ENCODE peak calls at places on chromosomes 16 and 17, in four cellular contexts. One of them, this sample, is unnamed.

GRCh38 chr16:12582696-12583095 is 221.0 kb downstream of the CPPED1 start:
- DNase-seq in WTC11: no peak
- DNase-seq in HepG2: no peak
- DNase-seq in K562: no peak
- DNase-seq in this sample: no peak

GRCh38 chr16:8951447-8952280 is 12.0 kb downstream of the USP7 start:
- DNase-seq in WTC11: no peak
- DNase-seq in HepG2: no peak
- DNase-seq in K562: no peak
- DNase-seq in this sample: no peak

GRCh38 chr16:69793521-69793920 is 31.4 kb downstream of the WWP2 start:
- DNase-seq in WTC11: no peak
- DNase-seq in HepG2: no peak
- DNase-seq in K562: no peak
- DNase-seq in this sample: no peak

GRCh38 chr17:77875881-77876509 is 82.5 kb upstream of the TNRC6C start:
- DNase-seq in WTC11: no peak
- DNase-seq in HepG2: no peak
- DNase-seq in K562: peak
- DNase-seq in this sample: peak

GRCh38 chr17:15942207-15942833 is 2.6 kb upstream of the ADORA2B start:
- DNase-seq in WTC11: no peak
- DNase-seq in HepG2: no peak
- DNase-seq in K562: no peak
- DNase-seq in this sample: no peak

GRCh38 chr17:70414275-70414674 is 244.9 kb downstream of the KCNJ2 start:
- DNase-seq in WTC11: no peak
- DNase-seq in HepG2: no peak
- DNase-seq in K562: no peak
- DNase-seq in this sample: no peak

GRCh38 chr17:29664743-29665479 is 42.2 kb upstream of the CORO6 start:
- DNase-seq in WTC11: no peak
- DNase-seq in HepG2: no peak
- DNase-seq in K562: peak
- DNase-seq in this sample: peak

GRCh38 chr17:81130385-81131288 is 34.7 kb upstream of the PVALEF start:
- DNase-seq in WTC11: no peak
- DNase-seq in HepG2: peak
- DNase-seq in K562: no peak
- DNase-seq in this sample: no peak

GRCh38 chr16:57500578-57501111 is 14.4 kb upstream of the DOK4 start:
- DNase-seq in WTC11: no peak
- DNase-seq in HepG2: no peak
- DNase-seq in K562: no peak
- DNase-seq in this sample: no peak

GRCh38 chr17:79249945-79250521 is 175.4 kb downstream of the ENGASE start:
- DNase-seq in WTC11: no peak
- DNase-seq in HepG2: no peak
- DNase-seq in K562: no peak
- DNase-seq in this sample: no peak

GRCh38 chr16:87602821-87603683 is 744 bp downstream of the JPH3 start:
- DNase-seq in WTC11: peak
- DNase-seq in HepG2: no peak
- DNase-seq in K562: no peak
- DNase-seq in this sample: peak

GRCh38 chr17:8825802-8826201 is 26.6 kb upstream of the MFSD6L start:
- DNase-seq in WTC11: no peak
- DNase-seq in HepG2: no peak
- DNase-seq in K562: no peak
- DNase-seq in this sample: no peak

DNA sequence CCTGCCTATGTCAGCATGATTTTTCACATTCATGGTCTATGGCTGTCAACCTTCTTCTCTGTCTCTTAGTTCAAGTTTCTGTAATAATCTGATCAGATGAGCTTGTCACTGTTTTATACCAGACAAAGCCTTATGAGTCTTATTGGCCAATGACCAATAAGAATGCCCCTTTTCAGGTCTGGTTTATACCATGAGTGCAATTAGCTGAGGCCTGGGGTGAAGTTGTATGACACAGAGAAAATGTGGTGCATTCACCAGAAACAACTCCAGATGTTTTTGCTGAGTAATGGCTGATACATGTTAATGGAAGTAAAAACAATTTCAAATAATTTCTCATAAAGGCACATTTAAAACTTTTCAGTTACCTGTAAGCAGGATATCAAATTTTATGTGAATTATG is 218.6 kb upstream of the CDH8 start:
- DNase-seq in WTC11: no peak
- DNase-seq in HepG2: no peak
- DNase-seq in K562: no peak
- DNase-seq in this sample: no peak
- TF ChIP-seq NR3C1 in WTC11: no peak
- TF ChIP-seq NR3C1 in HepG2: no peak
- TF ChIP-seq NR3C1 in K562: no peak
- TF ChIP-seq NR3C1 in this sample: no peak

DNA sequence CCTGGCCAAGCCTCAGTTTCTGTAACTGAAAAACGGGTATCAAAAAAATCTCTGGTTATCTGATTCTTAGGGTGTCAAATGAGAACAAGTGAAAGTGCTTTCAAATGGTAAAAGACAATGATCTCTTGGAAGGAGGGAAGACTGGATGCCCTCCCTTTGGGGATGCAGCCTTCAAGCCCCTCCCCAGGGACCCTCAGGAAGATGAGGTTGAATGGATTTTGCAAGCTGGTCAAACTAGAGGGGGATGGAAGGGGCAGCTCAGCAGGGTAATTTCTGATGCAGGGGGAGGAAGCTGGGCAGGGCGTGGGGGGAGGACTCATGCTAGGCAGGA is 22.4 kb downstream of the ARHGAP23 start:
- DNase-seq in WTC11: no peak
- DNase-seq in HepG2: no peak
- DNase-seq in K562: no peak
- DNase-seq in this sample: no peak
- TF ChIP-seq NR3C1 in WTC11: no peak
- TF ChIP-seq NR3C1 in HepG2: no peak
- TF ChIP-seq NR3C1 in K562: no peak
- TF ChIP-seq NR3C1 in this sample: no peak

GRCh38 chr17:40122466-40122943 is 734 bp downstream of the MSL1 start:
- DNase-seq in WTC11: peak
- DNase-seq in HepG2: no peak
- DNase-seq in K562: peak
- DNase-seq in this sample: peak
- TF ChIP-seq NR3C1 in WTC11: no peak
- TF ChIP-seq NR3C1 in HepG2: no peak
- TF ChIP-seq NR3C1 in K562: no peak
- TF ChIP-seq NR3C1 in this sample: no peak

DNA sequence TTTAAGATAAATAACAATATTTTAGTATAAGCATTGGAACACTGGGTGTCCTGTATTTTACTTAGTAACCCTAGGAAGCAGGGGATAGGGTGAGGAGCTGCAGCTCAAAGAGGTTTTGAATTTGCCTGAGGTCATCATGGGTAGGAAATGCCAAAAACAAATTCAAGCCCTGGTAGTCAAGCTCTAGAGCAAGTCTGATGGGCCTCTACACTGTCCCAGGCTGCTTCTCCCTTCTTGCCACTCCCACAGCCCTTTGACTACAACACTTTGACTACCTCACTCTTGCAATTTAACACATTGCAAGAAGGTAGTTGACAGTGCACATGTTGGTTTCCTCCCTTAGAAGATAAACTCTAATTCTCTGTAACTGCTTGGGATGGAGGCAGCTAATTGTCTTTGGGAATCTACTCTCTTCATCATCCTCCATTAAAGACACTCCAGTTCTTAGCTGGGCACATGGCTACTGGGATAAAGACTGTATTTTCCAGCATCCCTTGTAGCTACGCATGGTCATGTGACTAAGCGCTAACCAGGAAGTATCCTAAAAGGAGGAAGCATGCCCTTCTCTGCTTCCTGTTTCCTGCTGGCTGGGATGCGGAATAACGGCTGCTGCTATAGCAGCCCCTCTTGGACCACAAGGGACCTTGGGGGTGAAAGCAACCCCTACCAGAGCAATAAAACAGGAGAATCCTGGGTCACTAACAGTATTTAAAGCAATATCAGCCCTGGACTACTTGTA is 30.7 kb upstream of the SSTR2 start:
- DNase-seq in WTC11: no peak
- DNase-seq in HepG2: no peak
- DNase-seq in K562: no peak
- DNase-seq in this sample: no peak
- TF ChIP-seq NR3C1 in WTC11: no peak
- TF ChIP-seq NR3C1 in HepG2: no peak
- TF ChIP-seq NR3C1 in K562: no peak
- TF ChIP-seq NR3C1 in this sample: no peak

GRCh38 chr17:45238155-45238774 is 16.6 kb downstream of the FMNL1 start:
- DNase-seq in WTC11: no peak
- DNase-seq in HepG2: no peak
- DNase-seq in K562: no peak
- DNase-seq in this sample: no peak

GRCh38 chr17:45243750-45244149 is 18.1 kb downstream of the SPATA32 start:
- DNase-seq in WTC11: no peak
- DNase-seq in HepG2: no peak
- DNase-seq in K562: no peak
- DNase-seq in this sample: no peak

GRCh38 chr17:45242015-45242414 is 19.9 kb downstream of the SPATA32 start:
- DNase-seq in WTC11: no peak
- DNase-seq in HepG2: no peak
- DNase-seq in K562: no peak
- DNase-seq in this sample: no peak

GRCh38 chr17:45241315-45242011 is 19.8 kb downstream of the FMNL1 start:
- DNase-seq in WTC11: peak
- DNase-seq in HepG2: no peak
- DNase-seq in K562: peak
- DNase-seq in this sample: no peak

GRCh38 chr17:45240905-45241314 is 19.2 kb downstream of the FMNL1 start:
- DNase-seq in WTC11: no peak
- DNase-seq in HepG2: no peak
- DNase-seq in K562: no peak
- DNase-seq in this sample: no peak
- TF ChIP-seq NR3C1 in WTC11: no peak
- TF ChIP-seq NR3C1 in HepG2: no peak
- TF ChIP-seq NR3C1 in K562: no peak
- TF ChIP-seq NR3C1 in this sample: no peak

GRCh38 chr17:2050246-2050866 is 4.5 kb upstream of the HIC1 start:
- DNase-seq in WTC11: peak
- DNase-seq in HepG2: no peak
- DNase-seq in K562: peak
- DNase-seq in this sample: peak
- TF ChIP-seq NR3C1 in WTC11: no peak
- TF ChIP-seq NR3C1 in HepG2: no peak
- TF ChIP-seq NR3C1 in K562: no peak
- TF ChIP-seq NR3C1 in this sample: no peak

GRCh38 chr16:66258916-66259845 is 107.3 kb upstream of the CDH5 start:
- DNase-seq in WTC11: no peak
- DNase-seq in HepG2: no peak
- DNase-seq in K562: no peak
- DNase-seq in this sample: no peak
- TF ChIP-seq NR3C1 in WTC11: no peak
- TF ChIP-seq NR3C1 in HepG2: no peak
- TF ChIP-seq NR3C1 in K562: no peak
- TF ChIP-seq NR3C1 in this sample: no peak

GRCh38 chr17:27466748-27467375 is 10.6 kb downstream of the KSR1 start:
- DNase-seq in WTC11: no peak
- DNase-seq in HepG2: no peak
- DNase-seq in K562: no peak
- DNase-seq in this sample: no peak
- TF ChIP-seq NR3C1 in WTC11: no peak
- TF ChIP-seq NR3C1 in HepG2: no peak
- TF ChIP-seq NR3C1 in K562: no peak
- TF ChIP-seq NR3C1 in this sample: no peak

This sample was measured in A549.